ENCODE peak calls at places on chromosomes 2 and 18, in six cellular contexts. C is upper lobe of right lung; A is Ammon's horn; S is activated CD4-positive, alpha-beta T cell treated with anti-CD3 and anti-CD28 coated beads for 36 hours; G is MV-4-11; P is aorta. U is an unnamed sample.

GRCh38 chr2:163119964-163120363 is 281.4 kb upstream of the KCNH7 start:
- DNase-seq in S (no peak), G (no peak), C (no peak), A (no peak), P (no peak), U (no peak)

GRCh38 chr2:168494190-168494711 is 38.2 kb downstream of the CERS6 start:
- DNase-seq in A (no peak), C (no peak), S (peak), P (no peak), G (peak), U (no peak)

GRCh38 chr2:100905132-100905805 is 85.3 kb downstream of the NPAS2 start:
- DNase-seq in C (no peak), G (no peak), P (no peak), A (no peak), S (no peak), U (no peak)

GRCh38 chr2:15788458-15789229 is 151.7 kb upstream of the MYCN start:
- DNase-seq in A (no peak), G (no peak), S (no peak), C (no peak), P (no peak), U (no peak)

GRCh38 chr18:75915941-75916640 is 488.6 kb upstream of the SMIM21 start:
- DNase-seq in G (no peak), A (peak), P (no peak), C (no peak), S (peak), U (peak)

GRCh38 chr2:178908810-178909209 is 101.6 kb upstream of the TTN start:
- DNase-seq in S (no peak), P (no peak), A (no peak), G (no peak), C (no peak), U (no peak)

GRCh38 chr2:236001166-236001828 is 166.9 kb downstream of the GBX2 start:
- DNase-seq in P (no peak), A (no peak), S (no peak), C (no peak), G (peak), U (no peak)

GRCh38 chr2:43848174-43848573 is 9.4 kb downstream of the ABCG8 start:
- DNase-seq in A (no peak), P (no peak), G (peak), S (no peak), C (no peak), U (no peak)

GRCh38 chr2:219331560-219332213 is 857 bp downstream of the RESP18 start:
- DNase-seq in P (peak), C (no peak), A (no peak), S (peak), G (no peak), U (peak)

GRCh38 chr18:32213693-32214092 is 23.9 kb downstream of the MEP1B start:
- DNase-seq in P (no peak), S (no peak), A (no peak), G (no peak), C (no peak), U (no peak)

GRCh38 chr2:239047420-239047819 is 199.5 kb downstream of the TWIST2 start:
- DNase-seq in A (no peak), P (no peak), G (no peak), S (no peak), C (no peak), U (no peak)

GRCh38 chr18:27604583-27604982 is 419.5 kb upstream of the CHST9 start:
- DNase-seq in A (no peak), C (no peak), P (no peak), G (no peak), S (no peak), U (no peak)

GRCh38 chr18:54742654-54743053 is 85.6 kb upstream of the RAB27B start:
- DNase-seq in C (no peak), S (no peak), A (peak), G (no peak), P (peak), U (peak)

GRCh38 chr2:70541481-70542020 is 12.1 kb downstream of the TGFA start:
- DNase-seq in P (no peak), G (no peak), C (no peak), S (no peak), A (peak), U (no peak)